ENCODE peak calls at places on chromosomes 4 and X, in nine cellular contexts. Y is HFF-Myc; N is left lung; J is fibroblast of mammary gland; V is astrocyte of the spinal cord; S is activated CD4-positive, CD25-positive, alpha-beta regulatory T cell treated with anti-CD3 and anti-CD28 coated beads, Interleukin-2, amount 50 U/mL, for 72 hours; Z is substantia nigra; D is NCI-H1092 treated with DMSO at 0.1 percent for 48 hours; L is heart left ventricle. I is an unnamed sample.

GRCh38 chr4:147741190-147741788 is 9.4 kb downstream of the ARHGAP10 start:
- DNase-seq in Y (no peak), Z (no peak), N (no peak), L (no peak), J (no peak), V (peak), S (no peak), D (no peak), I (no peak)

GRCh38 chr4:1094336-1094690 is 19.1 kb downstream of the RNF212 start:
- DNase-seq in Z (no peak), J (no peak), Y (no peak), D (no peak), L (no peak), S (no peak), V (no peak), N (no peak), I (no peak)

GRCh38 chrX:46179748-46180147 is 365.5 kb downstream of the ZNF674 start:
- DNase-seq in D (peak), V (no peak), S (no peak), N (no peak), J (no peak), L (no peak), Y (no peak), Z (no peak), I (no peak)

GRCh38 chrX:18579495-18579894 is 92.4 kb downstream of the RS1 start:
- DNase-seq in V (no peak), Z (no peak), L (no peak), N (no peak), S (no peak), J (no peak), D (no peak), Y (no peak), I (no peak)

GRCh38 chr4:67922697-67923096 is 38.9 kb upstream of the TMPRSS11D start:
- DNase-seq in D (no peak), S (no peak), Z (no peak), V (peak), J (peak), L (no peak), N (no peak), Y (peak), I (no peak)

GRCh38 chrX:19791562-19791961 is 95.8 kb downstream of the SH3KBP1 start:
- DNase-seq in Y (no peak), D (no peak), Z (no peak), J (peak), N (no peak), L (no peak), V (peak), S (no peak), I (no peak)

GRCh38 chr4:156959298-156959702 is 12.3 kb downstream of the PDGFC start:
- DNase-seq in Z (no peak), V (peak), J (no peak), L (no peak), Y (no peak), N (no peak), D (no peak), S (no peak), I (no peak)

GRCh38 chr4:25862411-25863346 is at the start of gene SEL1L3:
- DNase-seq in V (no peak), Y (no peak), D (peak), S (peak), N (peak), J (no peak), Z (no peak), L (peak), I (peak)

GRCh38 chr4:155552180-155552579 is 114.5 kb upstream of the GUCY1A1 start:
- DNase-seq in V (peak), J (peak), Z (no peak), N (no peak), S (no peak), L (no peak), D (no peak), Y (no peak), I (no peak)

GRCh38 chr4:156974264-156974663 is 2.7 kb upstream of the PDGFC start:
- DNase-seq in V (peak), N (no peak), J (peak), Z (no peak), S (no peak), L (no peak), Y (no peak), D (no peak), I (no peak)